ENCODE peak calls at places on chromosomes 16 and 17, in six cellular contexts. I, F, T, B, N and E are unnamed samples.

GRCh38 chr17:4679652-4680051 is 24.3 kb downstream of the PELP1 start:
- DNase-seq in B (no peak), I (no peak), N (no peak), F (no peak), T (no peak), E (no peak)

GRCh38 chr16:88782454-88783390 is 2.3 kb downstream of the PIEZO1 start:
- DNase-seq in I (peak), N (no peak), T (no peak), F (peak), B (no peak), E (no peak)

GRCh38 chr16:21071741-21072140 is 78.9 kb downstream of the DNAH3 start:
- DNase-seq in I (no peak), B (no peak), N (no peak), F (no peak), T (no peak), E (no peak)

GRCh38 chr17:11909348-11909747 is 87.9 kb downstream of the ZNF18 start:
- DNase-seq in F (no peak), B (no peak), N (no peak), T (no peak), I (no peak), E (no peak)

GRCh38 chr17:80307994-80308671 is 47.5 kb downstream of the RNF213 start:
- DNase-seq in N (no peak), F (no peak), B (peak), I (no peak), T (no peak), E (no peak)

GRCh38 chr16:70751593-70751992 is 49.4 kb downstream of the VAC14 start:
- DNase-seq in T (no peak), B (no peak), F (no peak), I (peak), N (no peak), E (no peak)

GRCh38 chr16:72566174-72566573 is 394.2 kb upstream of the PMFBP1 start:
- DNase-seq in N (no peak), B (no peak), F (no peak), I (no peak), T (no peak), E (no peak)

GRCh38 chr16:72856797-72857196 is 191.1 kb downstream of the ZFHX3 start:
- DNase-seq in N (no peak), F (no peak), B (peak), I (no peak), T (no peak), E (no peak)

GRCh38 chr17:36993227-36993626 is 44.5 kb downstream of the AATF start:
- DNase-seq in T (no peak), B (no peak), N (no peak), I (no peak), F (no peak), E (no peak)

GRCh38 chr16:65069090-65069489 is 52.8 kb downstream of the CDH11 start:
- DNase-seq in B (no peak), F (no peak), T (no peak), N (no peak), I (no peak), E (no peak)

GRCh38 chr16:30715777-30716445 is 16.9 kb downstream of the SRCAP start:
- DNase-seq in T (no peak), F (no peak), I (no peak), N (no peak), B (no peak), E (no peak)

GRCh38 chr17:11668633-11669032 is 70.4 kb downstream of the DNAH9 start:
- DNase-seq in I (no peak), F (no peak), B (no peak), N (no peak), T (no peak), E (no peak)

GRCh38 chr16:64445649-64446048 is 676.2 kb downstream of the CDH11 start:
- DNase-seq in I (no peak), B (no peak), N (no peak), F (no peak), T (no peak), E (no peak)

GRCh38 chr17:37770631-37771518 is 26.0 kb upstream of the HNF1B start:
- DNase-seq in T (no peak), N (no peak), I (no peak), F (no peak), B (peak), E (no peak)

GRCh38 chr16:2486645-2487516 is 12.0 kb downstream of the TBC1D24 start:
- DNase-seq in F (peak), N (no peak), B (peak), I (peak), T (no peak), E (no peak)

GRCh38 chr16:75459691-75460090 is 4.8 kb downstream of the TMEM170A start:
- DNase-seq in N (no peak), I (no peak), T (no peak), B (peak), F (no peak), E (no peak)

GRCh38 chr16:89357460-89357859 is 132.9 kb downstream of the ANKRD11 start:
- DNase-seq in F (no peak), N (no peak), B (peak), T (no peak), I (peak), E (no peak)

GRCh38 chr16:22328081-22328725 is 31.0 kb downstream of the POLR3E start:
- DNase-seq in F (no peak), T (no peak), N (no peak), I (no peak), B (peak), E (no peak)

GRCh38 chr17:59558953-59559352 is 6.5 kb upstream of the DHX40 start:
- DNase-seq in B (no peak), I (no peak), T (no peak), F (no peak), N (no peak), E (no peak)

GRCh38 chr17:73872816-73873215 is 228.6 kb upstream of the SDK2 start:
- DNase-seq in T (no peak), B (no peak), I (no peak), F (no peak), N (no peak), E (no peak)

GRCh38 chr16:4692460-4693295 is 684 bp upstream of the NUDT16L1 start:
- DNase-seq in I (peak), T (no peak), N (no peak), F (no peak), B (no peak), E (no peak)

GRCh38 chr17:58338907-58339774 is 10.5 kb upstream of the TSPOAP1 start:
- DNase-seq in B (peak), F (no peak), N (no peak), T (no peak), I (peak), E (no peak)

GRCh38 chr16:47309581-47310312 is 151.1 kb downstream of the ITFG1 start:
- DNase-seq in B (no peak), F (no peak), I (no peak), N (no peak), T (no peak), E (no peak)

GRCh38 chr17:37664214-37664613 is 21.0 kb upstream of the DDX52 start:
- DNase-seq in T (no peak), N (no peak), F (no peak), B (no peak), I (no peak), E (no peak)

DNA sequence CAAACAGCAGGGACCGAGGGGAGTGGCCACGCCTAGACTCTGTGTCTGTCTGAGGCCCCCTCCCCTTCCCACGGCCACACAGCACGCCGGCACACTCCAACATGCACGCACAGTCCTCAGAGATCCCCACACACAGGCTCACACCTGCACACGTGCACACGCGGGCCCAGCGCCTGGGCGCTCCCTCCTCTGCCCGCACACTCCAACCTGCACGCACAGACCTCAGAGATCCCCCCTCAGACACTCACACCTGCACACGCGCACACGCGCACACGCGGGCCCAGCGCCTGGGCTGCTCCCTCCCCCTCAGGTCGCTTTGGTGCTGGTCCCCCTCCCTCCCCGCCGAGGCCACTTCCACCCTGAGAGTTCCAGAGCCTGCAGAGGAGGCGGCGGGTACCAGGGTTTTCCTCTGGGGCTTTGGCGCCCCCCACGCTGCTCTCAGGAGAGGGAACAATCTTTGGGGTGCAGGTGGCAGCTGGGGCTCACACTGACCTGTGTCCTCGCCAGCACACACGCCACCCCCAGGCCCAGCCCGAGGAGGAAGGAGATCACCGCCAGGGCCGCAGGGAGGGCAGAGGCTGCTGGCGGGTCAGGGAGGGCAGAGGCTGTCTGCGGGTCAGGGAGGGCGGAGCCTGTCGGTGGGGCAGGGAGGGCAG is 1.6 kb downstream of the CD7 start:
- DNase-seq in I (no peak), N (no peak), B (no peak), T (no peak), F (no peak), E (no peak)
- H3K4me3 ChIP-seq in I (peak), N (peak), B (peak), T (no peak), F (peak), E (peak)

GRCh38 chr16:15676506-15676905 is 26.5 kb downstream of the NDE1 start:
- DNase-seq in F (no peak), I (no peak), T (no peak), B (no peak), N (no peak), E (no peak)
- H3K27ac ChIP-seq in F (peak), I (no peak), T (no peak), B (no peak), N (no peak), E (no peak)

GRCh38 chr17:67868176-67868575 is 42.9 kb downstream of the BPTF start:
- DNase-seq in F (no peak), B (no peak), I (no peak), T (no peak), N (no peak), E (no peak)

GRCh38 chr17:67865438-67865837 is 40.1 kb downstream of the BPTF start:
- DNase-seq in T (no peak), B (no peak), F (no peak), I (no peak), N (no peak), E (no peak)

GRCh38 chr17:67863624-67864247 is 38.4 kb downstream of the BPTF start:
- DNase-seq in T (no peak), N (no peak), I (no peak), F (no peak), B (no peak), E (no peak)

GRCh38 chr17:67867591-67867990 is 42.3 kb downstream of the BPTF start:
- DNase-seq in B (no peak), T (no peak), I (no peak), N (no peak), F (no peak), E (no peak)

GRCh38 chr17:67862614-67863217 is 37.4 kb downstream of the BPTF start:
- DNase-seq in N (no peak), F (no peak), I (no peak), T (no peak), B (no peak), E (no peak)
- TF ChIP-seq CTCF in N (no peak), F (no peak), I (no peak), T (no peak), B (no peak), E (no peak)

DNA sequence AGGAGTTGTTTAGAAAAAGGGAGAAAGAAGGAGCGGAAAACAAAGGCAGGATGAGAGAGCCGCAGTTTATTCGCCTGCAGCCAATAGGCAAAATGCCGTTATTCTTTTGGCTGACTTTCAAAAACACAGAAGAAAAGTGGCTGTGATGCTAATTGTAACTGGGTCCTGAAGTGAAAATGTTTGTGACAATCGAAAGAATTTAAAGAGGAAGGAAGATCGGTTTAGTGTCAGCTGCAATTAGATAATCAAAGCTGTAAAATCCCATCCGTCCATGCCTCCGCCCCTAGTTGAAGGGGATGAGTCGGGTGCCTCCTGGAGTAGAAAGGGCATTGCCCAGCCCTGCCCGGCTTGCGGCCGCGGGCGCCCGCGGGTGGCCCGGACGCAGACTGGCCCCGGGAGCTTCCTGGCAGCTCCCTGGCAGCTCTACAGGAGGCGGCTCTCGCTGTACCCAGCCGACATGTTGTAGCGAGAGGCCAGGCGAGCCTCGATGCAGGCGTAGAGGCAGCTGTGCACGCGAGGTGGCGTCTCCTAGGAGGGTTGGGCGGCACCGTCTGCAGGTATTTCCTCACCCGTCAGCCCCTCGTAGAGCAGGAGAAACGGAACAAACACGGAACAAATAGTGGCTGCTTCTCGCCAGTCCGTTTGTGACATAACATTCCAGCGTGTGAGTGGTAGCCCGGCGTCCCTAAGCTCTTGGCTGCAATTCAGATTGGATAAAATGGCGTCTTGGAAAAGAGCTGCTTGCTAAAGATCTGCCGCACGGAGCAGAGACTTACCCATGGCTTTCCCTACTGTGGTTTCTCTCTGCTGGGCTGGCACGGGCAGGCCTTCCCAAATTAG is 82.3 kb downstream of the TNRC6C start:
- DNase-seq in T (peak), F (peak), N (peak), I (peak), B (peak), E (peak)
- H3K4me3 ChIP-seq in T (peak), F (peak), N (peak), I (peak), B (peak), E (peak)

GRCh38 chr17:75392559-75392958 is 12.9 kb downstream of the GRB2 start:
- DNase-seq in B (no peak), I (no peak), T (no peak), F (no peak), N (no peak), E (no peak)
- H3K27ac ChIP-seq in B (no peak), I (peak), T (no peak), F (peak), N (peak), E (peak)

GRCh38 chr17:81394831-81395599 is at the start of gene BAHCC1:
- DNase-seq in B (peak), F (peak), I (peak), T (peak), N (peak), E (peak)
- TF ChIP-seq CTCF in B (no peak), F (no peak), I (no peak), T (no peak), N (no peak), E (no peak)

DNA sequence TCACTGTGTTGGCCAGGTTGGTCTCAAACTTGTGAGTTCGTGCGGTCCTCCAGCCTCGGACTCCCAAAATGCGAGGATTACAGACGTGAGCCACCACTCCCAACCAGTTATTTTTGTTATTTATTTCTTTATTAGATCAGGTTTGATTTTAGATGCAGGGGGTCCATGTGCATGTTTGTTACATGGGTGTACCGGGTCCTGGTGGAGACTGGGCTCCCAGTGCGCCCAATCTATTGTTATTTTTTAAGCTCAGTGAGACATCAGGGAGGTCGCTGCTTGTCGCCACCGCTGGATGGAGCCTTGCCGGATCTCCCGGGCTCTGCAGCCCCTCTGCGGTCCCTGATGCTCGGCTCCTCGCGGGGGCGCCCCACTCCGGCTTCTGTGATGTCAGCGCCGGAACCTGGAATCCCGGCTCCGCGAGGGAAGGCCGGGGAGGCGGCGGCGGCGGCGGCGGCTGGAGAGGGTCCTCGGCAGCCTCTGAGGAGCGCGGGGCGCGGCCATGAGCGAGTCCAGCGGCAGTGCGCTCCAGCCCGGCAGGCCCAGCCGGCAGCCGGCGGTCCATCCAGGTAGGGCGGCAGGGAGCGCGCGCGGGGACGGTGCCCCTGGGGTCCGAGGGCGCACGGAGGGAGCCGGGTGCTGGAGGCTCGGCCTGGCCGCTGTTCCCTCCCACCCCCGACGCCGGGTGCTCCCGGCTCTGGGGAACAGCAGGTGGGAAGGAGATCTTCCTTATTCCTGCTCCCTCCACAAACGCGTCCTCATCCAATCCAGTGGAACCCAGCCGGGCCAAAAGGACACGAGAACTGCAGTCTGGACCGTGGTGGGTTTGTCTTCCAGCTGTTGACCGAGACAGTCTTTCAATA is at the start of gene TMC7:
- DNase-seq in B (peak), F (peak), N (peak), T (peak), I (peak), E (no peak)
- H3K4me3 ChIP-seq in B (peak), F (peak), N (peak), T (peak), I (peak), E (peak)